ENCODE peak calls at places on chromosomes 13 and 19, in five cellular contexts. One of them, this sample, is unnamed.

GRCh38 chr19:48867119-48867921 is 1.1 kb downstream of the PLEKHA4 start:
- DNase-seq in ascending aorta: no peak
- DNase-seq in mammary epithelial cell: no peak
- DNase-seq in CD8-positive, alpha-beta T cell: no peak
- DNase-seq in stomach: no peak
- DNase-seq in this sample: no peak

GRCh38 chr19:57665261-57665806 is 3.4 kb upstream of the ZSCAN4 start:
- DNase-seq in ascending aorta: no peak
- DNase-seq in mammary epithelial cell: no peak
- DNase-seq in CD8-positive, alpha-beta T cell: no peak
- DNase-seq in stomach: no peak
- DNase-seq in this sample: no peak

GRCh38 chr19:45469835-45470146 is 2.0 kb downstream of the FOSB start:
- DNase-seq in ascending aorta: no peak
- DNase-seq in mammary epithelial cell: no peak
- DNase-seq in CD8-positive, alpha-beta T cell: no peak
- DNase-seq in stomach: peak; percentile 91
- DNase-seq in this sample: no peak

GRCh38 chr19:55585658-55586339 is 5.2 kb upstream of the ZNF579 start:
- DNase-seq in ascending aorta: no peak
- DNase-seq in mammary epithelial cell: no peak
- DNase-seq in CD8-positive, alpha-beta T cell: no peak
- DNase-seq in stomach: peak; percentile 76
- DNase-seq in this sample: peak; percentile 87

GRCh38 chr13:20258208-20258962 is 26.3 kb upstream of the GJB6 start:
- DNase-seq in ascending aorta: no peak
- DNase-seq in mammary epithelial cell: peak; percentile 37
- DNase-seq in CD8-positive, alpha-beta T cell: no peak
- DNase-seq in stomach: no peak
- DNase-seq in this sample: no peak

GRCh38 chr19:18425515-18426415 is 6.6 kb downstream of the SSBP4 start:
- DNase-seq in ascending aorta: no peak
- DNase-seq in mammary epithelial cell: no peak
- DNase-seq in CD8-positive, alpha-beta T cell: no peak
- DNase-seq in stomach: no peak
- DNase-seq in this sample: no peak

GRCh38 chr19:19956431-19957075 is 55.8 kb downstream of the ZNF93 start:
- DNase-seq in ascending aorta: no peak
- DNase-seq in mammary epithelial cell: no peak
- DNase-seq in CD8-positive, alpha-beta T cell: no peak
- DNase-seq in stomach: no peak
- DNase-seq in this sample: no peak

GRCh38 chr19:41233748-41234240 is 14.8 kb downstream of the AXL start:
- DNase-seq in ascending aorta: no peak
- DNase-seq in mammary epithelial cell: no peak
- DNase-seq in CD8-positive, alpha-beta T cell: no peak
- DNase-seq in stomach: no peak
- DNase-seq in this sample: peak; percentile 47

GRCh38 chr19:4224470-4224869 is 4.9 kb upstream of the EBI3 start:
- DNase-seq in ascending aorta: no peak
- DNase-seq in mammary epithelial cell: no peak
- DNase-seq in CD8-positive, alpha-beta T cell: no peak
- DNase-seq in stomach: no peak
- DNase-seq in this sample: no peak

GRCh38 chr13:24683833-24684599 is 3.8 kb downstream of the ATP12A start:
- DNase-seq in ascending aorta: no peak
- DNase-seq in mammary epithelial cell: peak; percentile 30
- DNase-seq in CD8-positive, alpha-beta T cell: peak; percentile 73
- DNase-seq in stomach: peak; percentile 63
- DNase-seq in this sample: peak; percentile 50

GRCh38 chr13:95153647-95154405 is 147.4 kb downstream of the ABCC4 start:
- DNase-seq in ascending aorta: no peak
- DNase-seq in mammary epithelial cell: peak; percentile 2
- DNase-seq in CD8-positive, alpha-beta T cell: no peak
- DNase-seq in stomach: no peak
- DNase-seq in this sample: no peak

GRCh38 chr19:16871870-16872269 is 16.9 kb upstream of the F2RL3 start:
- DNase-seq in ascending aorta: no peak
- DNase-seq in mammary epithelial cell: no peak
- DNase-seq in CD8-positive, alpha-beta T cell: no peak
- DNase-seq in stomach: peak; percentile 37
- DNase-seq in this sample: no peak

DNA sequence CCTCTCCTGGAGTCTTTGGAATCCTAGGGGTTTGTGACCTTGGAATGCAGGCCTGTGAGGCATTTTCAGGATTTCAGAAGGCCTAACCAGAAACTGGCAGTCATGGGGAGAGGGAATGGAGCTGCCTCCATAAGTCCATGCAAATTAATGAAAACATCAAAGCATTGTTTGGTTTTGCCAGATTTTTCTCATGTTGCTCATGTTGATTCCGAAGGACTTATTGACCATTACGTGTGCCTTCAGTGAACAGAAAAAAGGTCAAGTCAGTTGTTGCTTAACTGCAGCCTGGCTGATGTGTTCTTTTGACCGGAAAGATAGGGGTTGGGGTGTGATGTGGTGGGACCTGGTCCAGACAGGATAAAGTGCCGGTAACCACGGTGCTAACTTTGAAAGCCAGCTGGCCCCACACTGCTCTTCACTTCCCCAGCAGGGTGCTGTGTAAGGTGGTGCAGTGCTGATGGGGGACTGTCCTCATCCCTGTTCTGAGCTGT is 3.6 kb downstream of the RNF113B start:
- DNase-seq in ascending aorta: no peak
- DNase-seq in mammary epithelial cell: peak; percentile 57
- DNase-seq in CD8-positive, alpha-beta T cell: no peak
- DNase-seq in stomach: no peak
- DNase-seq in this sample: no peak
- H3K27ac ChIP-seq in ascending aorta: no peak overlapping the region
- H3K27ac ChIP-seq in mammary epithelial cell: no peak overlapping the region
- H3K27ac ChIP-seq in CD8-positive, alpha-beta T cell: no peak overlapping the region
- H3K27ac ChIP-seq in stomach: peak overlapping the region; percentile 69
- H3K27ac ChIP-seq in this sample: no peak overlapping the region

GRCh38 chr19:8473652-8474476 is 28.6 kb downstream of the PRAM1 start:
- DNase-seq in ascending aorta: no peak
- DNase-seq in mammary epithelial cell: no peak
- DNase-seq in CD8-positive, alpha-beta T cell: no peak
- DNase-seq in stomach: no peak
- DNase-seq in this sample: no peak
- H3K27ac ChIP-seq in ascending aorta: no peak overlapping the region
- H3K27ac ChIP-seq in mammary epithelial cell: no peak overlapping the region
- H3K27ac ChIP-seq in CD8-positive, alpha-beta T cell: no peak overlapping the region
- H3K27ac ChIP-seq in stomach: no peak overlapping the region
- H3K27ac ChIP-seq in this sample: no peak overlapping the region

DNA sequence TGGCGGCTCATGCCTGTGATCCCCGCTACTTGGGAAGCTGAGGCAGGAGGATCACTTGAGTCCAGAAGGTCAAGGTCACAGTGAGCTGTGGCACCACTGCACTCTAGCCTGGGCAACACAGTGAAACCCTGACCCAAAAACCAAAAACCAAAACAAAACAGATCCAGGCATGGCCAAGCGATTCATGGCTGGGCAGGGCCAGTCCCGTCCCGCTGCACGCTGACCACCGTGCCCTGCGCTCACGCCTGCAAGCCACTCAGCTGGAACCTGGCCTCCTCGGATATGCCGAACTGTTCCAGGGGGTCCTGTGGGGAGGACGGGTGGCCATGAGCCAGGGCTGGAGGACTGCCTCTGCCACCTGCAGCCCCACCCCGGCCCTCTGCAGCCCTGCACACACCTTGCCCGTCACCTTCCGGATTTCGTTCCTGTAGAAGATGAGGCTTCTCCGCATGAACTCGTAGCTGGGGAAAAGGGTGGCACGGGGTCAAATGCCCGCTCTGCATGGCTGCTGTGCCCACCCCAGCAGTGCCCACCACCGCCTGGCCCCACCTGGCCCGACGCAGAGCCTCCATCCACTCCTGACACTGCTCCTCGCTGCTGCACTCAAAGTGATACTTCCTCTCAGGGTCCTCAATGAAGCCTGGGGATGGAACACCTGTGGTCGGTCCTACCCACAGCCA is 2.4 kb downstream of the PLEKHJ1 start:
- DNase-seq in ascending aorta: no peak
- DNase-seq in mammary epithelial cell: no peak
- DNase-seq in CD8-positive, alpha-beta T cell: no peak
- DNase-seq in stomach: no peak
- DNase-seq in this sample: no peak
- H3K27ac ChIP-seq in ascending aorta: no peak overlapping the region
- H3K27ac ChIP-seq in mammary epithelial cell: no peak overlapping the region
- H3K27ac ChIP-seq in CD8-positive, alpha-beta T cell: no peak overlapping the region
- H3K27ac ChIP-seq in stomach: peak overlapping the region; percentile 7
- H3K27ac ChIP-seq in this sample: no peak overlapping the region

GRCh38 chr19:6229216-6229913 is 50.4 kb downstream of the MLLT1 start:
- DNase-seq in ascending aorta: no peak
- DNase-seq in mammary epithelial cell: no peak
- DNase-seq in CD8-positive, alpha-beta T cell: no peak
- DNase-seq in stomach: no peak
- DNase-seq in this sample: no peak

GRCh38 chr19:6227941-6228325 is 51.8 kb downstream of the MLLT1 start:
- DNase-seq in ascending aorta: no peak
- DNase-seq in mammary epithelial cell: no peak
- DNase-seq in CD8-positive, alpha-beta T cell: no peak
- DNase-seq in stomach: no peak
- DNase-seq in this sample: no peak

GRCh38 chr19:6227156-6227940 is 52.4 kb downstream of the MLLT1 start:
- DNase-seq in ascending aorta: no peak
- DNase-seq in mammary epithelial cell: no peak
- DNase-seq in CD8-positive, alpha-beta T cell: no peak
- DNase-seq in stomach: no peak
- DNase-seq in this sample: no peak

GRCh38 chr19:6229951-6230712 is 49.6 kb downstream of the MLLT1 start:
- DNase-seq in ascending aorta: no peak
- DNase-seq in mammary epithelial cell: no peak
- DNase-seq in CD8-positive, alpha-beta T cell: no peak
- DNase-seq in stomach: no peak
- DNase-seq in this sample: no peak

GRCh38 chr19:6228523-6229215 is 51.1 kb downstream of the MLLT1 start:
- DNase-seq in ascending aorta: no peak
- DNase-seq in mammary epithelial cell: no peak
- DNase-seq in CD8-positive, alpha-beta T cell: no peak
- DNase-seq in stomach: no peak
- DNase-seq in this sample: no peak
- H3K27ac ChIP-seq in ascending aorta: no peak overlapping the region
- H3K27ac ChIP-seq in mammary epithelial cell: no peak overlapping the region
- H3K27ac ChIP-seq in CD8-positive, alpha-beta T cell: no peak overlapping the region
- H3K27ac ChIP-seq in stomach: no peak overlapping the region
- H3K27ac ChIP-seq in this sample: no peak overlapping the region

DNA sequence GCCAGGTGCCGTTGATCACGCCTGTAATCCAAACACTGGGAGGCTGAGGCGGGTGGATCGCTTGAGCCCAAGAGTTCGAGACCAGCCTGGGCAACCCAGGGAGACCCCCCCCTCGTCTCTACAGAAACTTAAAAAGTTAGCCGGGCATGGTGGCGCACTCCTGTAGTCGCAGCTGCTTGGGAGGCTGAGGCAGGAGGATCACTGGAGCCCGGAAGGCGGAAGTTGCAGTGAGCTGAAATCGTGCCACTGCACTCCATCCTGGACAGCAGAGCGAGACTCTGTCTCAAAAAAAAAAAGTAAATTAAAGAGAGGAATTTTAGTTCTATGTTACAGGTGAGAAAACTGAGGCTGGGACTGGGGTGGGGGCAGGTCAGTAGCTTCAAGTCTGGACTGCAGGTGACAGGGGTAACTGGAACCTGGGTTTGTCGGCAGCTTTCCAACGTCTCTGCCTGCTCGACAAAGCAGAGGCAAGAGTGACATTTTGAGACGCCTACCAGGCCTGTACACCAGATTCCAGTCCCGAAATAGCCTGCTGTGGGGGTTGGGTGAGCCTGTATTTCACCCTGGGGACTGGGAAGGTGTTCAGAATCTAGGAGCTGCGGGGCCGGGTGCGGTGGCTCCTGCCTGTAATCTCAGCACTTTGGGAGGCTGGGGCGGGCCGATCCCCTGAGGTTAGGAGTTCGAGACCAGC is 1.2 kb downstream of the SELENOW start:
- DNase-seq in ascending aorta: peak; percentile 45
- DNase-seq in mammary epithelial cell: no peak
- DNase-seq in CD8-positive, alpha-beta T cell: no peak
- DNase-seq in stomach: peak; percentile 58
- DNase-seq in this sample: no peak
- H3K27ac ChIP-seq in ascending aorta: peak overlapping the region; percentile 98
- H3K27ac ChIP-seq in mammary epithelial cell: no peak overlapping the region
- H3K27ac ChIP-seq in CD8-positive, alpha-beta T cell: no peak overlapping the region
- H3K27ac ChIP-seq in stomach: peak overlapping the region; percentile 95
- H3K27ac ChIP-seq in this sample: peak overlapping the region; percentile 97

DNA sequence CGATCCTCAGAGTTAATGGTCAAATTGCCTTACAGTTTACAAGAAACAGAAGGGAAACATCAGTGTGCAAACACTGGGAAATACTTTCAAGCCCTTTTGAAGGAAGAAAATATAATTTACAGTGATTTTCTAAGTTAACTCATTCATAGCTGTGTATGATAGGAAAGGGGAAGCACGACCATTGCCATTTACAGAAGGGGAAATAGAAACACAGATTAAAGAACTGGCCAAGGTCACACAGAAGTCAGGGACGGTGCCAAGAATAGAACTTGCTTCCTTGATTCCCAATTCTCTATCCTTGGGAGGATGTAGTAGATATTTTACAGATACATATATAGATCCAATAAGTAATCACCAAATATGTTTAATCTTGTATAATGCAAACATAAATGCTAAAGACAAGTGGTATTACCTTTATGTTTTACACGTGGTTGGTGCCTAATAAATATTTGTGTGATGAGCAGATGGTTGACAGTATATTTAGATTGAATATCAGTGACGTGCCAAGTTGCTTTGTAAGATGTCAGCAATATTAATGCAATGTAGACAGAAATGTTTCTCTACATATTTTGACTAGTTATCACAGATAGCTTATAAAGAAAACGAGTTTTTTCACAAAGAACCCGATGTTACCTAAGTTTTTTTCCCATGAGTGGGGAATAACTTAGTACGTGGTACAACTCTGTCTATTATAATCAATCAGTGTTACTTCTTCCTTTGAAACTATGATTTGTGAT is 73.1 kb downstream of the FLT1 start:
- DNase-seq in ascending aorta: no peak
- DNase-seq in mammary epithelial cell: no peak
- DNase-seq in CD8-positive, alpha-beta T cell: no peak
- DNase-seq in stomach: no peak
- DNase-seq in this sample: no peak
- H3K27ac ChIP-seq in ascending aorta: no peak overlapping the region
- H3K27ac ChIP-seq in mammary epithelial cell: no peak overlapping the region
- H3K27ac ChIP-seq in CD8-positive, alpha-beta T cell: no peak overlapping the region
- H3K27ac ChIP-seq in stomach: no peak overlapping the region
- H3K27ac ChIP-seq in this sample: no peak overlapping the region

GRCh38 chr13:99105160-99105559 is 95.5 kb upstream of the UBAC2 start:
- DNase-seq in ascending aorta: no peak
- DNase-seq in mammary epithelial cell: no peak
- DNase-seq in CD8-positive, alpha-beta T cell: no peak
- DNase-seq in stomach: no peak
- DNase-seq in this sample: no peak
- H3K27ac ChIP-seq in ascending aorta: no peak overlapping the region
- H3K27ac ChIP-seq in mammary epithelial cell: no peak overlapping the region
- H3K27ac ChIP-seq in CD8-positive, alpha-beta T cell: no peak overlapping the region
- H3K27ac ChIP-seq in stomach: no peak overlapping the region
- H3K27ac ChIP-seq in this sample: no peak overlapping the region

DNA sequence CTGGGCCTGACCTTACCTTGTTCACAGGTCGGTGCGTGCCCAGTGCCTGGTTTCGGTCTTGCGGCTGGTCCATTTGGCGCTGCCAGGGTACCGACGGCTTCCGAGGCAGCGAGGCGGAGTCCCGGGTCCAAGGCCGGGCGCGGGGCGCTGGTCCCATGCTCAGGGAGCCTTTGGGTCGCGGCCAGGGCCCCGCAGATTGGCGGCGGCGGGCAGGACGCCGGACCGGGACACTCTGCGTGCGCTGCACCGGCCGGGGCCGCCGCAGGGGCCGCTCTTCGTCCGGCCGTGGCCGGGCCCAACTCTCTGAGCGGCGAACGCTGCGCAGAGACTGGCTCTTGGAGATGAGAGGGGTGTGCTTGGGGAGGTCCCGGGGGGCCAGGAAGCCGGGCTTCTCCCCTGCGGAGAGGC is 3.3 kb upstream of the WIZ start:
- DNase-seq in ascending aorta: no peak
- DNase-seq in mammary epithelial cell: no peak
- DNase-seq in CD8-positive, alpha-beta T cell: no peak
- DNase-seq in stomach: no peak
- DNase-seq in this sample: no peak
- H3K27ac ChIP-seq in ascending aorta: peak overlapping the region; percentile 17
- H3K27ac ChIP-seq in mammary epithelial cell: no peak overlapping the region
- H3K27ac ChIP-seq in CD8-positive, alpha-beta T cell: no peak overlapping the region
- H3K27ac ChIP-seq in stomach: peak overlapping the region; percentile 20
- H3K27ac ChIP-seq in this sample: peak overlapping the region; percentile 13

This sample was measured in lung.